ENCODE peak calls at places on chromosomes 13 and 19, in five cellular contexts. R is CD8-positive, alpha-beta T cell; X is RWPE1; M is IMR-90; F is progenitor cell of endocrine pancreas. K is an unnamed sample.

GRCh38 chr19:38303517-38304351 is at the start of gene C19orf33:
- DNase-seq in X (peak), F (no peak), M (no peak), R (no peak), K (no peak)

GRCh38 chr13:70391678-70392077 is 283.4 kb upstream of the KLHL1 start:
- DNase-seq in X (no peak), R (no peak), M (no peak), F (no peak), K (no peak)

GRCh38 chr19:6125571-6125989 is 9.9 kb upstream of the ACSBG2 start:
- DNase-seq in R (peak), X (peak), F (no peak), M (peak), K (peak)

GRCh38 chr19:4584670-4585460 is 25.4 kb upstream of the SEMA6B start:
- DNase-seq in M (no peak), R (no peak), X (no peak), F (no peak), K (no peak)

GRCh38 chr19:16001481-16002312 is 52.9 kb downstream of the OR10H4 start:
- DNase-seq in X (peak), F (no peak), R (peak), M (peak), K (peak)

GRCh38 chr13:55069746-55070145 is 2041.1 kb downstream of the OLFM4 start:
- DNase-seq in M (no peak), X (peak), F (no peak), R (no peak), K (no peak)

GRCh38 chr13:51832471-51833152 is 12.4 kb downstream of the TMEM272 start:
- DNase-seq in X (no peak), R (peak), M (peak), F (no peak), K (peak)

GRCh38 chr13:46905249-46905648 is 8.4 kb upstream of the HTR2A start:
- DNase-seq in F (no peak), M (peak), X (no peak), R (no peak), K (no peak)

GRCh38 chr13:76886292-76887061 is at the start of gene KCTD12:
- DNase-seq in R (peak), X (peak), F (peak), M (peak), K (peak)

GRCh38 chr19:35353635-35354034 is 4.6 kb upstream of the FFAR3 start:
- DNase-seq in R (no peak), M (no peak), X (no peak), F (no peak), K (no peak)
- TF ChIP-seq CTCF in R (no peak), M (no peak), X (no peak), F (no peak), K (no peak)

DNA sequence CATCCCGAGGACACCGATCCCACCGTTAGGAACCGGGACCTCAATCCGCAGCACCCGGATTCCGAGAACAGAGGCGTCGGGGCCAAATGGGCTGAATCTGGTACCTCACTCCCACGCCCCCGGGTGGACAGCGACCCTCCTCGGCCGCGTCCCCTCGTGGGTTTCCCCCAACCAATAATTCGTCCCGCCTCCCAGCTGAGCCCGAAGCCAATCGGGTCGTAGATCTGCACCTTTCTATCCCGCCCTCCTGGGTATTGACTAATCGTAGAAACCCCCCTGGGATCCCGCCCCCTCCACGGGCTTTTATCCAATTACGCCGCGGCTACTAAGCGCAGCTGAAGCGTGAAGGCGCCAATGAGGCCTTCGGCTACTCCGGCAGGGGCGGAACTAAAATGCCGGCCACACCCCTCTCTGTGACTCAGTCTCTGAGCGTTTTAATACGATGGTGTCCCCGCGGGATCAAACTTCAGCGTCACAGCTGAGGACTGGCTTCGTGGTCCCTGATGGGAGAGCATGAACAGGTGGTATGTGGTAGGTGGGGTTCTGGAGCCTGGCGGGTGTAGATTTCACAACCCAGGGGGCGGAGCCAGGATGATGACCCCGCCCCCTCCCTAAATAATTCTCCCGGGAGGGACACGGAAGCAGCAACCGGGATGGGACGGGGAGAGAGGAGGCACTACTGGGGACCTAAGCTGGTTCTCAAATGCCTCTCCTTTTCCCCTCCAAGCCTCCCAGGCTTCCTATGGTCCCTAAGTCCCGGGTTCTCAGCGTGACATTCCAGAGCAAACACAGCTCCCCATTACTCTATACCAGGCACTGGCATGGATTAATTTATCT is at the start of the genes CCDC159 and TMEM205:
- DNase-seq in R (peak), X (peak), M (peak), F (peak), K (peak)
- TF ChIP-seq CTCF in R (no peak), X (no peak), M (peak), F (no peak), K (no peak)

GRCh38 chr19:2278504-2279158 is 3.3 kb downstream of the PEAK3 start:
- DNase-seq in X (no peak), F (no peak), R (no peak), M (no peak), K (no peak)

GRCh38 chr19:2283835-2284507 is 2.0 kb upstream of the PEAK3 start:
- DNase-seq in X (no peak), F (no peak), R (no peak), M (no peak), K (no peak)

GRCh38 chr19:2282862-2283237 is 875 bp upstream of the PEAK3 start:
- DNase-seq in R (no peak), M (no peak), F (no peak), X (no peak), K (no peak)

GRCh38 chr19:2282062-2282861 is at the start of gene PEAK3:
- DNase-seq in X (no peak), M (peak), F (no peak), R (peak), K (peak)

GRCh38 chr19:2280633-2281264 is 1.2 kb downstream of the PEAK3 start:
- DNase-seq in M (no peak), F (no peak), X (no peak), R (no peak), K (no peak)
- TF ChIP-seq CTCF in M (no peak), F (no peak), X (no peak), R (no peak), K (no peak)

DNA sequence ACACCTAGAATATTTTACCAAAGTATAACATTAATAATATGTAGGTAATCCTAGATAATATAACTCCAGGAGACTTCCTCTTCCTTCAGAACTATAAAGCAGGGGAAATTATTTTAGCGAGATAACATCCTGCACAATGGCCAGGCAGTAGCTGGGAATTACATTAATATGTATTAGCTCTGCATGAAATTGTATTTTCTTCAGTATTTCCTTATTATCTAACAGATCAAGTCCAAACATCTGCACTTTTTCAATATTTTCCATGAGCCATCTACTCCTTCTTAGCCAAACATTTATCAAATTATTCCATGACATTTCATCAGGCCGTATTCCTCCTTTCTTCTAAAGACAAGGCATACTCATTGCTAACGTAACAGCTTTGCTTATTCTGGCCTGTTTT is 98.8 kb upstream of the PCDH9 start:
- DNase-seq in F (no peak), X (no peak), M (no peak), R (no peak), K (no peak)
- TF ChIP-seq CTCF in F (no peak), X (no peak), M (no peak), R (no peak), K (no peak)